ENCODE peak calls at places on chromosomes 13 and 19, in seven cellular contexts. O is mesendoderm, P is neuronal stem cell, U is trophoblast cell, Z is H1, E is IMR-90, I is mesenchymal stem cell. A is an unnamed sample.

GRCh38 chr13:104008571-104009435 is 942.6 kb upstream of the SLC10A2 start:
- DNase-seq in I (peak; percentile 68), U (no peak), P (no peak), Z (no peak), O (no peak), E (peak; percentile 90), A (no peak)

GRCh38 chr19:36006955-36007354 is 1.7 kb downstream of the SYNE4 start:
- DNase-seq in Z (no peak), I (no peak), U (no peak), O (no peak), E (no peak), P (no peak), A (no peak)

GRCh38 chr19:46755077-46755852 is 9.0 kb upstream of the STRN4 start:
- DNase-seq in U (no peak), O (no peak), P (no peak), E (peak; percentile 77), I (peak; percentile 44), Z (no peak), A (no peak)

GRCh38 chr13:94173312-94173854 is 306.1 kb downstream of the DCT start:
- DNase-seq in E (peak; percentile 86), Z (no peak), U (no peak), P (no peak), O (no peak), I (peak; percentile 79), A (no peak)

GRCh38 chr19:29467824-29468401 is 57.9 kb upstream of the VSTM2B start:
- DNase-seq in Z (no peak), I (no peak), E (peak; percentile 21), O (peak; percentile 71), U (peak; percentile 13), P (peak; percentile 9), A (peak; percentile 60)

GRCh38 chr13:111845621-111846351 is 221.2 kb upstream of the SOX1 start:
- DNase-seq in I (no peak), U (no peak), P (no peak), Z (peak; percentile 64), E (no peak), O (peak; percentile 34), A (peak; percentile 82)

GRCh38 chr13:93309886-93310520 is 83.4 kb downstream of the GPC6 start:
- DNase-seq in P (peak; percentile 45), I (peak; percentile 96), E (peak; percentile 51), U (no peak), Z (no peak), O (peak; percentile 85), A (no peak)

GRCh38 chr19:35310811-35311465 is 18.0 kb upstream of the CD22 start:
- DNase-seq in E (no peak), U (peak; percentile 75), I (no peak), O (no peak), P (no peak), Z (no peak), A (no peak)

GRCh38 chr13:111666377-111666776 is 345.9 kb downstream of the TEX29 start:
- DNase-seq in O (no peak), U (no peak), E (no peak), I (no peak), Z (no peak), P (no peak), A (peak; percentile 23)

GRCh38 chr13:23160241-23161175 is 20.3 kb upstream of the SGCG start:
- DNase-seq in P (peak; percentile 29), O (peak; percentile 78), I (no peak), E (no peak), U (no peak), Z (no peak), A (peak; percentile 38)

GRCh38 chr19:6373813-6374108 is 1.2 kb downstream of the ALKBH7 start:
- DNase-seq in Z (no peak), U (no peak), E (no peak), P (no peak), I (no peak), O (no peak), A (no peak)

GRCh38 chr19:54453921-54454780 is 5.2 kb downstream of the LENG8 start:
- DNase-seq in U (no peak), I (no peak), P (no peak), Z (no peak), E (no peak), O (no peak), A (no peak)

GRCh38 chr19:31803819-31804446 is 454.7 kb upstream of the TSHZ3 start:
- DNase-seq in U (no peak), I (no peak), Z (no peak), P (no peak), E (no peak), O (no peak), A (no peak)
- H2BK120ac ChIP-seq in U (no peak overlapping the region), I (no peak overlapping the region), Z (no peak overlapping the region), P (no peak overlapping the region), E (no peak overlapping the region), O (no peak overlapping the region), A (no peak overlapping the region)

DNA sequence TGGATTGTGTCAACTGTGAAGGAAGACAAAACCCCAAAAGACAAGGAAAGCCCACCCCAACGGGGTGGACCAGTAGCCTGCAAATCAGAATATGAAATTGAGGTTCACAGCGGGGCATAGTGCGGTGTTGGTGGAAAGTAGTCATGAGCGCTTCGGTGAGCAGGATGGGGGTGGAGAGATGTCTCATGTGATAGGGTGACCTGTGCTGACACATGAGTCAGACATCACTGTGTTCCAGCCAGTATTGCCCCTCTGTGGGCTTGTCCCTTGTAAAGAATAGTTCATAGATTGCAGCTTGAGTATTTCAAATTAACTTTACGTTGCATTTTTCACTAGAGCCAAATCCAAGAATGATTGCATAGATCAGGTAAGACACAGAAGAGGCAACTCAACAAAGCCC is 7.3 kb downstream of the ZNF69 start:
- DNase-seq in P (no peak), Z (no peak), I (no peak), U (peak; percentile 30), O (no peak), E (no peak), A (no peak)
- H2BK120ac ChIP-seq in P (no peak overlapping the region), Z (no peak overlapping the region), I (no peak overlapping the region), U (no peak overlapping the region), O (no peak overlapping the region), E (no peak overlapping the region), A (no peak overlapping the region)

GRCh38 chr13:26899153-26899552 is 138.6 kb upstream of the GPR12 start:
- DNase-seq in Z (no peak), E (no peak), O (no peak), I (no peak), P (no peak), U (no peak), A (no peak)
- H2BK120ac ChIP-seq in Z (no peak overlapping the region), E (no peak overlapping the region), O (no peak overlapping the region), I (no peak overlapping the region), P (no peak overlapping the region), U (no peak overlapping the region), A (no peak overlapping the region)

GRCh38 chr13:22060187-22060586 is 389.3 kb downstream of the FGF9 start:
- DNase-seq in E (no peak), Z (no peak), I (no peak), U (no peak), P (no peak), O (no peak), A (no peak)
- H2BK120ac ChIP-seq in E (peak overlapping the region; percentile 64), Z (no peak overlapping the region), I (no peak overlapping the region), U (no peak overlapping the region), P (no peak overlapping the region), O (no peak overlapping the region), A (no peak overlapping the region)

GRCh38 chr19:23983406-23983805 is 68.7 kb downstream of the ZNF726 start:
- DNase-seq in U (peak; percentile 85), I (no peak), Z (no peak), O (no peak), E (no peak), P (no peak), A (no peak)

GRCh38 chr19:23981863-23982262 is 67.2 kb downstream of the ZNF726 start:
- DNase-seq in Z (no peak), E (no peak), O (no peak), P (no peak), I (no peak), U (no peak), A (no peak)

GRCh38 chr19:23974941-23975340 is 60.3 kb downstream of the ZNF726 start:
- DNase-seq in O (no peak), I (no peak), U (peak; percentile 85), P (no peak), E (no peak), Z (no peak), A (no peak)

GRCh38 chr19:23980805-23981204 is 66.1 kb downstream of the ZNF726 start:
- DNase-seq in O (no peak), E (no peak), P (no peak), I (no peak), U (no peak), Z (no peak), A (no peak)

DNA sequence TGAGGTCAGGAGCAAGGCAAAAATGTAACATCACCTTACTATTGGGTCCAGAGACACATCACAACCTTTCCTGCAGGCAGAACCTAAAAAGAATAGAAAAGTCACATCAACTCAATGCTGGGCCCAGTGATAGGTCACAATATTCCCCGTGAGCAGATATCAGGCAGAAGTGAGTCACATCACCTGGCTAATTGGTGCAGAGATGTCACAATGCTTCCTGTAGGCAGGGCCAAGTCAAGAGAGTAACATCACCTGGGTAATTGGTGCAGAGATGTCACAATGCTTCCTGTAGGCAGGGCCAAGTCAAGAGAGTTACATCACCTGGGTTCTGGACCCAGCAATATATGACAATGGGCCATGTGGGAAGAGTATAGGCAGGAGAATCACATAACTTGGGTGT is 63.4 kb downstream of the ZNF726 start:
- DNase-seq in Z (no peak), I (no peak), E (no peak), O (no peak), U (peak; percentile 85), P (no peak), A (no peak)
- H2BK120ac ChIP-seq in Z (no peak overlapping the region), I (no peak overlapping the region), E (no peak overlapping the region), O (no peak overlapping the region), U (no peak overlapping the region), P (no peak overlapping the region), A (no peak overlapping the region)

GRCh38 chr13:36973621-36974268 is 25.4 kb downstream of the ALG5 start:
- DNase-seq in P (no peak), U (no peak), E (no peak), Z (no peak), O (no peak), I (no peak), A (no peak)
- H2BK120ac ChIP-seq in P (no peak overlapping the region), U (no peak overlapping the region), E (no peak overlapping the region), Z (no peak overlapping the region), O (no peak overlapping the region), I (no peak overlapping the region), A (no peak overlapping the region)

GRCh38 chr13:90857921-90858320 is 489.6 kb upstream of the MIR17HG start:
- DNase-seq in I (no peak), P (no peak), E (no peak), Z (no peak), U (no peak), O (no peak), A (no peak)
- H2BK120ac ChIP-seq in I (no peak overlapping the region), P (no peak overlapping the region), E (no peak overlapping the region), Z (no peak overlapping the region), U (no peak overlapping the region), O (no peak overlapping the region), A (no peak overlapping the region)

GRCh38 chr13:70758932-70759331 is 650.7 kb upstream of the KLHL1 start:
- DNase-seq in P (no peak), I (no peak), O (no peak), Z (no peak), U (no peak), E (no peak), A (no peak)

GRCh38 chr13:70756088-70756487 is 647.8 kb upstream of the KLHL1 start:
- DNase-seq in I (no peak), O (no peak), Z (no peak), E (no peak), U (no peak), P (no peak), A (no peak)

GRCh38 chr13:70755411-70755810 is 647.2 kb upstream of the KLHL1 start:
- DNase-seq in Z (no peak), E (no peak), I (no peak), P (no peak), U (no peak), O (no peak), A (no peak)
- H2BK120ac ChIP-seq in Z (no peak overlapping the region), E (no peak overlapping the region), I (no peak overlapping the region), P (no peak overlapping the region), U (no peak overlapping the region), O (no peak overlapping the region), A (no peak overlapping the region)

GRCh38 chr19:2195361-2195760 is 31.6 kb downstream of the DOT1L start:
- DNase-seq in P (no peak), I (no peak), Z (no peak), O (no peak), U (no peak), E (no peak), A (no peak)
- H2BK120ac ChIP-seq in P (no peak overlapping the region), I (no peak overlapping the region), Z (no peak overlapping the region), O (no peak overlapping the region), U (no peak overlapping the region), E (no peak overlapping the region), A (no peak overlapping the region)

A was measured in H9.